ENCODE peak calls at places on chromosomes 3 and 15, in nine cellular contexts. K, P, D, G, R, J, Y, O and E are unnamed samples.

GRCh38 chr3:15958692-15959433 is 161.1 kb upstream of the ANKRD28 start:
- DNase-seq in Y (no peak), P (no peak), R (no peak), G (no peak), D (no peak), K (no peak), J (peak), O (no peak), E (no peak)

GRCh38 chr3:141530133-141530768 is 43.4 kb downstream of the RASA2 start:
- DNase-seq in G (no peak), K (no peak), Y (no peak), O (no peak), D (no peak), J (peak), P (no peak), R (no peak), E (no peak)

GRCh38 chr3:72341943-72342342 is 506.3 kb downstream of the SHQ1 start:
- DNase-seq in G (no peak), R (no peak), K (no peak), Y (no peak), D (no peak), P (no peak), O (no peak), J (no peak), E (no peak)

GRCh38 chr15:25850154-25851111 is 12.7 kb downstream of the ATP10A start:
- DNase-seq in D (peak), O (peak), P (no peak), Y (peak), G (peak), J (peak), K (peak), R (peak), E (no peak)

GRCh38 chr15:101526890-101527289 is 37.4 kb upstream of the PCSK6 start:
- DNase-seq in O (no peak), J (no peak), P (no peak), G (no peak), Y (no peak), K (no peak), R (no peak), D (no peak), E (no peak)

GRCh38 chr15:63065262-63066234 is 23.0 kb downstream of the TPM1 start:
- DNase-seq in J (peak), Y (no peak), G (no peak), R (no peak), P (no peak), O (no peak), D (no peak), K (no peak), E (no peak)

GRCh38 chr15:80636675-80637074 is 58.4 kb upstream of the ABHD17C start:
- DNase-seq in J (no peak), G (no peak), Y (peak), P (no peak), K (no peak), R (no peak), D (no peak), O (no peak), E (no peak)

GRCh38 chr3:5201536-5201935 is 14.0 kb downstream of the EDEM1 start:
- DNase-seq in D (no peak), Y (no peak), J (no peak), P (no peak), K (no peak), O (no peak), R (no peak), G (no peak), E (no peak)

GRCh38 chr3:55169608-55170010 is 241.8 kb upstream of the LRTM1 start:
- DNase-seq in P (no peak), K (no peak), G (no peak), D (no peak), J (peak), R (no peak), O (no peak), Y (no peak), E (no peak)

GRCh38 chr3:147409143-147410121 is at the start of gene ZIC1:
- DNase-seq in K (no peak), P (no peak), J (peak), O (no peak), G (peak), D (no peak), Y (no peak), R (no peak), E (peak)
- H3K27ac ChIP-seq in K (peak), P (no peak), J (no peak), O (no peak), G (no peak), D (no peak), Y (no peak), R (no peak), E (peak)

GRCh38 chr3:33803894-33804526 is 5.6 kb downstream of the PDCD6IP start:
- DNase-seq in D (no peak), P (no peak), O (no peak), K (no peak), Y (no peak), J (no peak), G (no peak), R (no peak), E (no peak)
- H3K27ac ChIP-seq in D (no peak), P (no peak), O (no peak), K (no peak), Y (no peak), J (no peak), G (no peak), R (no peak), E (no peak)

GRCh38 chr3:45178131-45179023 is 32.2 kb upstream of the CDCP1 start:
- DNase-seq in K (peak), J (peak), D (no peak), P (no peak), G (no peak), O (no peak), R (no peak), Y (peak), E (no peak)
- H3K27ac ChIP-seq in K (peak), J (no peak), D (no peak), P (no peak), G (no peak), O (no peak), R (peak), Y (peak), E (no peak)

GRCh38 chr3:108006901-108007331 is 83.9 kb downstream of the CD47 start:
- DNase-seq in P (no peak), G (no peak), J (peak), Y (no peak), D (no peak), K (no peak), R (no peak), O (no peak), E (no peak)

GRCh38 chr3:108008931-108009635 is 81.7 kb downstream of the CD47 start:
- DNase-seq in D (no peak), K (no peak), P (peak), Y (no peak), G (no peak), O (no peak), J (peak), R (no peak), E (no peak)

GRCh38 chr3:108004647-108005046 is 86.2 kb downstream of the CD47 start:
- DNase-seq in K (no peak), J (no peak), O (no peak), R (no peak), D (peak), Y (no peak), P (no peak), G (no peak), E (no peak)

GRCh38 chr3:108008106-108008505 is 82.7 kb downstream of the CD47 start:
- DNase-seq in D (no peak), R (no peak), Y (no peak), O (no peak), J (no peak), K (no peak), G (no peak), P (no peak), E (no peak)

DNA sequence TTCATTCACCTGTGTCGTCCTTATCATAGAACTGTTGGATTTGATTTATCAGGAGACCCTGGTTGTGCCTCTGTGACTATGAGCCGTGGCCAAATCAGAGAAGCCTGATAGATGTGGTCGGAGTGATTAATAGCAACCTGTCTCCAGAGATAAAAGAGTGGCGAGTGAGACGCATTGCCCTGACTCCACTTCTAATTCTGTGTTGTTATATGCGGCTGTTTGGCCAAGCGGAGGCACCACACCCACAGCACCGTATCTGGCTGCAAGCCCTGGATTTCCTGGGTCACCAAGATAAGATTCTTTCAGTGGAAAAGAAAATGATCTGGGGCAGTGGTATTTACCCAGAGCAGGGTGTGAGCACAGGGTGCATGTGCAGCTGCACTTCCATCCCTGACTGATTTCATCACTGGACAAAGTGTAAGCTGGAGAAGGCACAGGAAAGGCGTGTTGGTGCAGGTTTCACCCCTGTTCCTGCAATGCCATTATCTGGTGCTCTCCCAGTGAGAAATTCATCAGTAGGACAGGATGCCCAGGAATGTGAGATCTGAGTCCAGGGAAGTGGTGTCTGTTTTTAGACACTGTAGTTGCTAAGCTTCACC is 84.7 kb downstream of the CD47 start:
- DNase-seq in K (no peak), O (peak), G (no peak), Y (peak), R (no peak), D (peak), P (peak), J (peak), E (no peak)
- H3K27ac ChIP-seq in K (no peak), O (no peak), G (no peak), Y (no peak), R (peak), D (no peak), P (peak), J (no peak), E (no peak)

GRCh38 chr3:86797946-86798345 is 193.0 kb downstream of the VGLL3 start:
- DNase-seq in K (no peak), J (no peak), Y (no peak), P (no peak), G (no peak), R (no peak), D (no peak), O (no peak), E (no peak)

GRCh38 chr3:86794336-86795065 is 196.4 kb downstream of the VGLL3 start:
- DNase-seq in O (no peak), K (no peak), Y (no peak), G (no peak), J (peak), P (no peak), D (no peak), R (no peak), E (no peak)

GRCh38 chr3:86792316-86792715 is 198.6 kb downstream of the VGLL3 start:
- DNase-seq in P (no peak), O (no peak), G (no peak), D (no peak), J (peak), Y (no peak), R (no peak), K (no peak), E (no peak)

GRCh38 chr3:86788371-86788770 is 202.6 kb downstream of the VGLL3 start:
- DNase-seq in K (no peak), R (no peak), Y (no peak), G (no peak), O (no peak), J (peak), D (no peak), P (no peak), E (no peak)

GRCh38 chr3:86793786-86794185 is 197.2 kb downstream of the VGLL3 start:
- DNase-seq in R (no peak), J (peak), D (no peak), Y (no peak), O (no peak), K (no peak), P (no peak), G (no peak), E (no peak)
- H3K27ac ChIP-seq in R (peak), J (peak), D (peak), Y (peak), O (peak), K (peak), P (no peak), G (no peak), E (no peak)

DNA sequence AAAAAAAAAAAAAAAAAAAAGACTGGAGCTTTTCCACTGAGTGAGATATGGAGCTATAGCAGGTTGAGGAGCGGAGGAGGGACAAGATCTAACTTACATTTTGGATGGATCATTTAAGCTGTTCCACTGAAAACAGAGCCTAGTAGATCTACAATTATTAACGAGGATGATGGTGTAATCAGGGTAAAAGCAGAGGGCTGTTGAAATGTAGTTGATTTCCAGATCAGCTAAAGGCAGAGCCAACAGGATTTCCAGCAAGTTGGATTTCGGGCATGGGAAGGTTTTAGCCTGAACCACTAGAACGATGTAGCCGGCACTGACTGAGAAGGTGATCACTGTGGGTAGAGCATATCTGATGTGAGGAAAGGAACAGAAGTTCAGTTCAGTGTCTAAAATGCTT is 360.7 kb downstream of the EPHB1 start:
- DNase-seq in Y (no peak), P (no peak), K (no peak), R (no peak), D (no peak), J (no peak), O (no peak), G (no peak), E (no peak)
- H3K27ac ChIP-seq in Y (no peak), P (no peak), K (no peak), R (no peak), D (no peak), J (no peak), O (no peak), G (no peak), E (no peak)

GRCh38 chr15:93823971-93824866 is 407.1 kb upstream of the MCTP2 start:
- DNase-seq in O (no peak), G (no peak), R (no peak), Y (no peak), D (no peak), P (no peak), K (no peak), J (no peak), E (no peak)

GRCh38 chr15:93825721-93826120 is 405.6 kb upstream of the MCTP2 start:
- DNase-seq in J (no peak), P (no peak), D (no peak), K (no peak), R (no peak), G (no peak), O (no peak), Y (no peak), E (no peak)

GRCh38 chr15:93830221-93830765 is 401.1 kb upstream of the MCTP2 start:
- DNase-seq in J (no peak), K (no peak), D (no peak), G (no peak), P (no peak), Y (no peak), R (no peak), O (no peak), E (no peak)

GRCh38 chr15:93829115-93829849 is 402.1 kb upstream of the MCTP2 start:
- DNase-seq in K (no peak), O (no peak), G (no peak), Y (no peak), D (no peak), J (peak), R (no peak), P (no peak), E (no peak)

GRCh38 chr15:93826798-93827197 is 404.6 kb upstream of the MCTP2 start:
- DNase-seq in G (no peak), Y (no peak), K (no peak), D (no peak), O (no peak), R (no peak), J (no peak), P (no peak), E (no peak)
- H3K27ac ChIP-seq in G (no peak), Y (no peak), K (no peak), D (no peak), O (no peak), R (peak), J (no peak), P (no peak), E (no peak)

DNA sequence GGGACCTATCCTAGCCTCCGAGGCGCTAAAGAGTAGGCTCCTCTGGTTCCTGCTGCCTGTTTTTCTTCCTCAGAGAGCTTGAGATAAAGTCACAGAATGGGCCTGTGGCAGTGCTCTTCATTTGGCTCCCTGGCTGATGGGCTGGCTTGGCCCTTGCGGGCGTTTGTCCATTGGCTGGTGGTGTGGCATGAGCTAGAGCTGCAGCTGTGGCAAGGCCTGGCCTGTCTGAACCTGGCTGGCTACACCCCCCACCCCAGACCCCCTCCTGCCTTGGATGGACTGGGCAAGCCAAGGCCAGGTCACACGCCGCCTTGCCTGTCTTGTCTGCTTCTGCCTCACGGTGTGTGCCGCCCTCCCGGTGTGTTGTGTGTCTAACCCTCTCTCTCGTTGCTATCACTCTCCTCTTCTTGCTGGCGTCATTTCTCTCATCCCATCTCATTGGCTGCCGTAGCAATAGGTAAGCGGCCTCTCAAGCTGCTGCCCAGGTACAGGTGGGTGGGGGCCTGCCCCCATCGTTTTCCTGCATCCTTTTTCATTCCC is 3.2 kb downstream of the AP2M1 start:
- DNase-seq in D (no peak), K (no peak), R (no peak), Y (no peak), G (no peak), P (no peak), J (no peak), O (no peak), E (no peak)
- H3K27ac ChIP-seq in D (no peak), K (peak), R (no peak), Y (no peak), G (peak), P (no peak), J (peak), O (no peak), E (no peak)

GRCh38 chr15:35246376-35246965 is 161.4 kb upstream of the NANOGP8 start:
- DNase-seq in G (no peak), R (no peak), O (no peak), J (no peak), K (no peak), D (no peak), Y (no peak), P (no peak), E (no peak)
- H3K27ac ChIP-seq in G (no peak), R (no peak), O (no peak), J (no peak), K (no peak), D (no peak), Y (no peak), P (no peak), E (no peak)